ENCODE peak calls at places on chromosomes 12 and 14, in ten cellular contexts. X, B, N, F, Z, W, D, C, P and A are unnamed samples.

GRCh38 chr12:108729612-108730336 is 1.5 kb downstream of the CORO1C start:
- DNase-seq in F (no peak), P (peak), X (no peak), N (no peak), D (peak), C (no peak), B (no peak), Z (no peak), W (no peak), A (peak)

GRCh38 chr12:93982847-93983315 is 165.5 kb upstream of the PLXNC1 start:
- DNase-seq in F (no peak), W (no peak), C (peak), D (peak), Z (no peak), X (no peak), N (no peak), P (no peak), B (no peak), A (peak)

GRCh38 chr14:24204163-24205146 is 1.0 kb upstream of the TSSK4 start:
- DNase-seq in X (no peak), B (no peak), N (no peak), P (no peak), D (peak), Z (no peak), C (no peak), F (no peak), W (no peak), A (no peak)

GRCh38 chr12:112908548-112908947 is 1.8 kb downstream of the OAS1 start:
- DNase-seq in Z (no peak), B (no peak), D (no peak), P (no peak), X (no peak), C (no peak), W (no peak), F (no peak), N (no peak), A (no peak)

GRCh38 chr12:109725321-109726105 is 11.9 kb downstream of the FAM222A start:
- DNase-seq in F (no peak), Z (no peak), X (no peak), N (no peak), W (no peak), D (no peak), P (peak), B (no peak), C (no peak), A (no peak)

GRCh38 chr12:5343711-5344110 is 88.2 kb upstream of the NTF3 start:
- DNase-seq in N (no peak), B (no peak), C (no peak), P (no peak), F (no peak), W (no peak), Z (no peak), X (no peak), D (no peak), A (no peak)

GRCh38 chr14:78967111-78967809 is 797.1 kb downstream of the NRXN3 start:
- DNase-seq in N (no peak), F (no peak), C (no peak), B (no peak), X (no peak), W (no peak), Z (peak), D (no peak), P (no peak), A (peak)

GRCh38 chr14:60964901-60965300 is 16.0 kb downstream of the TRMT5 start:
- DNase-seq in C (no peak), W (no peak), F (no peak), P (no peak), B (no peak), D (no peak), X (no peak), Z (no peak), N (no peak), A (no peak)

GRCh38 chr14:25988536-25988935 is 609.3 kb downstream of the NOVA1 start:
- DNase-seq in P (no peak), Z (no peak), D (no peak), N (no peak), W (no peak), F (no peak), C (no peak), B (no peak), X (no peak), A (no peak)

GRCh38 chr12:50061946-50062725 is 4.7 kb downstream of the ASIC1 start:
- DNase-seq in X (no peak), F (no peak), N (no peak), C (no peak), D (no peak), Z (no peak), P (no peak), W (no peak), B (no peak), A (no peak)

GRCh38 chr12:55829967-55830600 is 697 bp upstream of the DNAJC14 start:
- DNase-seq in Z (peak), C (no peak), N (no peak), B (no peak), X (peak), F (no peak), P (no peak), D (peak), W (peak), A (peak)

GRCh38 chr12:93116632-93117031 is 187.5 kb upstream of the EEA1 start:
- DNase-seq in P (no peak), F (no peak), N (no peak), Z (no peak), C (no peak), W (no peak), D (no peak), X (no peak), B (no peak), A (no peak)

GRCh38 chr14:55249423-55249822 is 21.8 kb upstream of the FBXO34 start:
- DNase-seq in C (no peak), B (peak), Z (peak), W (no peak), X (no peak), D (no peak), F (no peak), P (no peak), N (no peak), A (peak)

GRCh38 chr12:42960087-42960527 is 370.6 kb upstream of the PRICKLE1 start:
- DNase-seq in F (no peak), Z (no peak), D (no peak), W (no peak), X (no peak), P (no peak), C (peak), N (no peak), B (peak), A (peak)

GRCh38 chr12:89353188-89353822 is 1.0 kb upstream of the DUSP6 start:
- DNase-seq in N (no peak), D (no peak), C (no peak), X (peak), Z (no peak), W (no peak), P (no peak), B (peak), F (no peak), A (peak)

GRCh38 chr12:109738878-109739665 is 25.4 kb downstream of the FAM222A start:
- DNase-seq in X (peak), F (no peak), Z (no peak), C (no peak), N (no peak), B (no peak), P (no peak), D (no peak), W (no peak), A (no peak)

GRCh38 chr14:75323571-75323970 is 44.9 kb downstream of the FOS start:
- DNase-seq in C (no peak), X (no peak), D (no peak), B (no peak), P (no peak), N (no peak), F (no peak), Z (no peak), W (no peak), A (peak)

GRCh38 chr12:113103756-113104450 is 31.7 kb downstream of the RASAL1 start:
- DNase-seq in B (no peak), P (no peak), F (no peak), C (no peak), X (peak), W (peak), D (peak), N (no peak), Z (no peak), A (peak)

GRCh38 chr14:72402429-72402772 is 470.2 kb downstream of the RGS6 start:
- DNase-seq in W (no peak), Z (no peak), X (no peak), B (no peak), F (no peak), D (no peak), C (no peak), P (no peak), N (no peak), A (no peak)

GRCh38 chr12:89476232-89476631 is 48.4 kb downstream of the GALNT4 start:
- DNase-seq in C (no peak), Z (no peak), F (no peak), P (no peak), N (no peak), D (no peak), B (no peak), W (no peak), X (no peak), A (no peak)

GRCh38 chr12:11693626-11694025 is 44.2 kb downstream of the ETV6 start:
- DNase-seq in Z (no peak), C (no peak), X (no peak), W (no peak), F (no peak), B (no peak), N (no peak), P (peak), D (no peak), A (no peak)

GRCh38 chr12:89245090-89245489 is 107.2 kb downstream of the DUSP6 start:
- DNase-seq in W (peak), P (no peak), D (peak), F (no peak), Z (no peak), X (no peak), N (no peak), C (no peak), B (no peak), A (peak)

GRCh38 chr12:48351022-48351708 is 446 bp upstream of the ZNF641 start:
- DNase-seq in Z (peak), X (no peak), B (peak), F (no peak), C (no peak), D (no peak), P (no peak), W (no peak), N (no peak), A (peak)

GRCh38 chr12:14367097-14367661 is 1.7 kb downstream of the ATF7IP start:
- DNase-seq in F (no peak), N (no peak), Z (no peak), C (no peak), W (peak), P (no peak), X (no peak), B (peak), D (peak), A (peak)

GRCh38 chr12:69154585-69155363 is 84.6 kb upstream of the CPSF6 start:
- DNase-seq in C (no peak), B (peak), F (no peak), N (peak), Z (peak), D (peak), X (peak), P (peak), W (peak), A (peak)

GRCh38 chr14:64438181-64438839 is 27.0 kb upstream of the AKAP5 start:
- DNase-seq in B (peak), N (no peak), P (no peak), X (no peak), C (no peak), W (no peak), F (no peak), Z (peak), D (no peak), A (peak)

GRCh38 chr12:1083888-1084262 is 92.9 kb downstream of the ERC1 start:
- DNase-seq in Z (no peak), B (peak), D (peak), F (no peak), W (no peak), C (no peak), P (peak), N (no peak), X (no peak), A (no peak)

GRCh38 chr12:105504286-105504685 is 173.8 kb downstream of the C12orf75 start:
- DNase-seq in W (no peak), X (no peak), D (no peak), B (no peak), Z (no peak), F (no peak), N (no peak), P (no peak), C (no peak), A (no peak)

GRCh38 chr12:114405449-114406271 is at the start of gene TBX5:
- DNase-seq in W (no peak), X (no peak), C (no peak), P (no peak), Z (no peak), B (no peak), F (no peak), N (no peak), D (no peak), A (no peak)

GRCh38 chr12:34598851-34599529 is 576.7 kb downstream of the ALG10 start:
- DNase-seq in P (no peak), N (no peak), D (no peak), B (no peak), C (no peak), Z (no peak), W (no peak), X (peak), F (no peak), A (no peak)

GRCh38 chr12:49910331-49911212 is 6.9 kb upstream of the FAIM2 start:
- DNase-seq in X (no peak), N (no peak), P (no peak), B (no peak), W (no peak), F (no peak), Z (no peak), C (no peak), D (no peak), A (no peak)

GRCh38 chr12:31518680-31519227 is 72.2 kb downstream of the DENND5B start:
- DNase-seq in D (peak), P (peak), Z (peak), B (peak), X (no peak), N (no peak), W (no peak), F (no peak), C (peak), A (peak)

GRCh38 chr12:51953011-51953568 is 1.6 kb downstream of the ACVR1B start:
- DNase-seq in F (no peak), D (no peak), B (no peak), P (no peak), C (no peak), Z (no peak), X (no peak), N (no peak), W (no peak), A (no peak)

GRCh38 chr14:47438650-47439140 is 236.7 kb downstream of the MDGA2 start:
- DNase-seq in Z (peak), B (peak), D (no peak), P (no peak), N (no peak), F (no peak), C (no peak), X (no peak), W (no peak), A (peak)

GRCh38 chr14:58297412-58297761 is 968 bp upstream of the ARID4A start:
- DNase-seq in W (no peak), N (no peak), D (no peak), P (peak), B (no peak), Z (peak), C (no peak), X (no peak), F (no peak), A (no peak)

GRCh38 chr12:13390381-13390856 is 193.9 kb downstream of the EMP1 start:
- DNase-seq in D (no peak), P (peak), Z (peak), W (no peak), C (peak), B (peak), F (no peak), X (no peak), N (no peak), A (peak)

GRCh38 chr14:68782091-68782981 is 10.5 kb downstream of the ZFP36L1 start:
- DNase-seq in C (no peak), B (no peak), N (no peak), Z (no peak), D (no peak), F (no peak), X (no peak), P (no peak), W (peak), A (no peak)